ENCODE peak calls at places on chromosome 2, in six cellular contexts. R is colonic mucosa, H is HepG2, P is brain microvascular endothelial cell, B is IMR-90, F is PC-9. A is an unnamed sample.

GRCh38 chr2:45134726-45135125 is 125.5 kb upstream of the SIX2 start:
- DNase-seq in R (no peak), H (no peak), P (peak; percentile 38), B (peak; percentile 7), F (no peak), A (no peak)

GRCh38 chr2:156065912-156066311 is 266.6 kb downstream of the NR4A2 start:
- DNase-seq in R (peak; percentile 52), H (peak; percentile 18), P (no peak), B (no peak), F (no peak), A (no peak)

GRCh38 chr2:16861154-16861929 is 195.7 kb upstream of the CYRIA start:
- DNase-seq in R (no peak), H (no peak), P (peak; percentile 5), B (no peak), F (no peak), A (no peak)

GRCh38 chr2:210955591-210955990 is 399.2 kb downstream of the CPS1 start:
- DNase-seq in R (no peak), H (peak; percentile 63), P (peak; percentile 78), B (peak; percentile 46), F (peak; percentile 1), A (no peak)

GRCh38 chr2:28300921-28301341 is 91.7 kb upstream of the FOSL2 start:
- DNase-seq in R (no peak), H (no peak), P (no peak), B (peak; percentile 98), F (no peak), A (no peak)

GRCh38 chr2:151347904-151348303 is 9.5 kb upstream of the TNFAIP6 start:
- DNase-seq in R (no peak), H (no peak), P (peak; percentile 7), B (no peak), F (no peak), A (no peak)

GRCh38 chr2:189548686-189549439 is 31.7 kb downstream of the SLC40A1 start:
- DNase-seq in R (no peak), H (peak; percentile 79), P (no peak), B (peak; percentile 46), F (no peak), A (no peak)

GRCh38 chr2:2881507-2881906 is 496.1 kb downstream of the EIPR1 start:
- DNase-seq in R (no peak), H (no peak), P (no peak), B (no peak), F (no peak), A (no peak)

GRCh38 chr2:18514838-18515461 is 45.5 kb downstream of the RDH14 start:
- DNase-seq in R (no peak), H (no peak), P (no peak), B (no peak), F (no peak), A (no peak)

GRCh38 chr2:238134393-238134785 is 4.1 kb upstream of the KLHL30 start:
- DNase-seq in R (no peak), H (no peak), P (no peak), B (no peak), F (no peak), A (no peak)

GRCh38 chr2:126776255-126776654 is 120.3 kb downstream of the GYPC start:
- DNase-seq in R (no peak), H (no peak), P (no peak), B (no peak), F (no peak), A (no peak)

GRCh38 chr2:205636549-205636948 is 45.8 kb upstream of the NRP2 start:
- DNase-seq in R (no peak), H (no peak), P (no peak), B (no peak), F (no peak), A (no peak)

GRCh38 chr2:43106767-43107527 is 119.5 kb downstream of the ZFP36L2 start:
- DNase-seq in R (no peak), H (no peak), P (no peak), B (no peak), F (peak; percentile 51), A (no peak)

GRCh38 chr2:8534729-8535397 is 147.0 kb upstream of the ID2 start:
- DNase-seq in R (peak; percentile 58), H (peak; percentile 48), P (no peak), B (peak; percentile 33), F (no peak), A (peak; percentile 96)

GRCh38 chr2:164055623-164056022 is 319.8 kb upstream of the FIGN start:
- DNase-seq in R (no peak), H (no peak), P (no peak), B (no peak), F (no peak), A (no peak)

GRCh38 chr2:70709275-70709674 is 58.7 kb downstream of the ADD2 start:
- DNase-seq in R (no peak), H (no peak), P (no peak), B (no peak), F (no peak), A (no peak)

GRCh38 chr2:205683991-205684390 is 1.7 kb downstream of the NRP2 start:
- DNase-seq in R (no peak), H (no peak), P (no peak), B (no peak), F (no peak), A (no peak)

GRCh38 chr2:197261808-197262226 is 48.8 kb downstream of the ANKRD44 start:
- DNase-seq in R (no peak), H (no peak), P (peak; percentile 14), B (peak; percentile 71), F (no peak), A (no peak)

GRCh38 chr2:66867038-66867380 is 432.1 kb downstream of the MEIS1 start:
- DNase-seq in R (no peak), H (no peak), P (no peak), B (no peak), F (no peak), A (no peak)

GRCh38 chr2:66872056-66872821 is 437.3 kb downstream of the MEIS1 start:
- DNase-seq in R (no peak), H (no peak), P (peak; percentile 89), B (peak; percentile 90), F (no peak), A (no peak)

GRCh38 chr2:66865161-66865560 is 430.2 kb downstream of the MEIS1 start:
- DNase-seq in R (no peak), H (no peak), P (no peak), B (peak; percentile 61), F (no peak), A (no peak)

GRCh38 chr2:66866331-66867037 is 431.6 kb downstream of the MEIS1 start:
- DNase-seq in R (no peak), H (no peak), P (no peak), B (no peak), F (no peak), A (no peak)

GRCh38 chr2:66869076-66869475 is 434.2 kb downstream of the MEIS1 start:
- DNase-seq in R (no peak), H (no peak), P (peak; percentile 90), B (peak; percentile 96), F (no peak), A (no peak)
- H3K27ac ChIP-seq in R (no peak overlapping the region), H (no peak overlapping the region), P (peak overlapping the region; percentile 70), B (peak overlapping the region; percentile 53), F (no peak overlapping the region), A (no peak overlapping the region)

DNA sequence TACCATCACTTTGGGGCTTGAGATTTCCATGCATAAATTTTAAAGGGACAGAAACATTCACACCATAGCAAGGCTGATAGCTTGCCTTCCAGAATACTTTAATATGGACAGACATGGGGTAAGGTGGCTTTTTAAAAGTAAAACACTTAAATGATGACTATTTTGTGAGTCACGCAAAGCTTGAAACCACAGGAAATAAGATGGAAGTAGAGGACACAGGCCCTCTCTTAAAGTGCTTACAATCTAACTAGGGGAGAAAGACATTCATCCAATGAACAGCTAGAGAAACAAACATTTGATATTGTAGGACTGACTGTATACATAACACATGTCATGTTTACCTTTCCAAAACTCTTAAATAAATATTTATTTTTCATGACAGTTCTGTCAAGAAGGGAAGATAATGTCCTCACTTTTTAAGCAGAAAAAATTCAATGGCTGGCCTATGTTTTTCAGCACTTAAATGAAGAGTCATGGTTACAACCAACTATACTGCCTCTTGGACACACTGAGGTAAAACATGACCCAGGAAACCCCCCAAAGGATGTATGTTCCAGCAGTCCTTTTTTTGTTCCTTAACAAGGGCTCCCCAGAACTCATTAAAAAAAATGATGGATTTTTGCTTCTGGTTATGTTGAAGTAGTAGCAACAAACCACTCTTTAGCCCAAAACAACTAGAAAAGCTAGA is 120.0 kb upstream of the RBMS1 start:
- DNase-seq in R (no peak), H (no peak), P (peak; percentile 61), B (peak; percentile 91), F (no peak), A (no peak)
- TF ChIP-seq CTCF in R (no peak), H (no peak), P (no peak), B (no peak), F (no peak), A (no peak)

GRCh38 chr2:225401001-225401400 is 1.5 kb downstream of the NYAP2 start:
- DNase-seq in R (no peak), H (no peak), P (no peak), B (no peak), F (no peak), A (no peak)

GRCh38 chr2:225398372-225398771 is 1.1 kb upstream of the NYAP2 start:
- DNase-seq in R (no peak), H (no peak), P (no peak), B (no peak), F (no peak), A (no peak)

GRCh38 chr2:225399509-225399908 is at the start of gene NYAP2:
- DNase-seq in R (no peak), H (no peak), P (no peak), B (no peak), F (no peak), A (no peak)

GRCh38 chr2:225400546-225400945 is 1.0 kb downstream of the NYAP2 start:
- DNase-seq in R (no peak), H (no peak), P (no peak), B (no peak), F (no peak), A (no peak)

DNA sequence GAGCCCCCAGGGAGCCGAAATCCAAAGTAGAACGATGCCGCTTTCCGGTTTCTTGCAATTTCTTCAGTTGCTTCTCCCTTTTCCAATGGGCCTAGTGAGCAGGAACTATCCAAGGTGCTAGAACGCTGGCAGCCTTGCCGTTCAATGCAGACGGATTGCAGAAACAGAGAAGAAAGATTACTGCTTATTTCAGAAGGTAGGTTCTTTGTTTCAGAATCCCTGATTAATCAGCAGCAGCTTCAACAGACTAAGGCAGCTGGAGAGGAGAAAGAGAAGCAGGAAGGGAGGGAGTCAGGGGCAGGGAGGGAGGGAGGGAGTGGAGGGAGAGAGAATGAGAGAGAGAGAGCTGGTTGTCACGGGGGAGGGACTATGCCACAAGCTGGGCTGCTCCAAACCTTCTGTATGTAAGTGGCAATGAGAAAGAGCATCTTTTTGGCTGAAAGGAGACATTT is 576 bp downstream of the NYAP2 start:
- DNase-seq in R (no peak), H (peak; percentile 9), P (peak; percentile 71), B (peak; percentile 56), F (peak; percentile 40), A (no peak)
- H3K4me3 ChIP-seq in R (no peak overlapping the region), H (no peak overlapping the region), P (no peak overlapping the region), B (no peak overlapping the region), F (no peak overlapping the region), A (no peak overlapping the region)

GRCh38 chr2:137942037-137942784 is 22.1 kb upstream of the HNMT start:
- DNase-seq in R (no peak), H (peak; percentile 90), P (no peak), B (no peak), F (no peak), A (no peak)
- H3K27ac ChIP-seq in R (no peak overlapping the region), H (peak overlapping the region; percentile 99), P (no peak overlapping the region), B (no peak overlapping the region), F (no peak overlapping the region), A (peak overlapping the region; percentile 76)

GRCh38 chr2:75465317-75465998 is 95.3 kb downstream of the EVA1A start:
- DNase-seq in R (no peak), H (peak; percentile 61), P (peak; percentile 25), B (peak; percentile 55), F (peak; percentile 18), A (no peak)
- TF ChIP-seq CTCF in R (no peak), H (peak; percentile 90), P (peak; percentile 81), B (peak; percentile 71), F (peak; percentile 69), A (peak; percentile 54)

A was measured in right lobe of liver.